ENCODE peak calls at places on chromosomes 5 and 9, in six cellular contexts. One of them, this sample, is unnamed.

GRCh38 chr5:77776606-77777206 is 567 bp upstream of the TBCA start:
- DNase-seq in epithelial cell of esophagus: no peak
- DNase-seq in body of pancreas: no peak
- DNase-seq in lower leg skin: no peak
- DNase-seq in brain microvascular endothelial cell: no peak
- DNase-seq in cardiac fibroblast: no peak
- DNase-seq in this sample: no peak

GRCh38 chr9:82570226-82570625 is 492.7 kb downstream of the RASEF start:
- DNase-seq in epithelial cell of esophagus: peak
- DNase-seq in body of pancreas: no peak
- DNase-seq in lower leg skin: no peak
- DNase-seq in brain microvascular endothelial cell: no peak
- DNase-seq in cardiac fibroblast: no peak
- DNase-seq in this sample: no peak

GRCh38 chr5:177447066-177447610 is 524 bp downstream of the PRR7 start:
- DNase-seq in epithelial cell of esophagus: peak
- DNase-seq in body of pancreas: peak
- DNase-seq in lower leg skin: no peak
- DNase-seq in brain microvascular endothelial cell: no peak
- DNase-seq in cardiac fibroblast: peak
- DNase-seq in this sample: no peak

GRCh38 chr5:29039994-29040393 is 2001.6 kb upstream of the CDH9 start:
- DNase-seq in epithelial cell of esophagus: no peak
- DNase-seq in body of pancreas: no peak
- DNase-seq in lower leg skin: no peak
- DNase-seq in brain microvascular endothelial cell: no peak
- DNase-seq in cardiac fibroblast: no peak
- DNase-seq in this sample: no peak

GRCh38 chr5:66151491-66151890 is 7.4 kb downstream of the SREK1 start:
- DNase-seq in epithelial cell of esophagus: no peak
- DNase-seq in body of pancreas: no peak
- DNase-seq in lower leg skin: no peak
- DNase-seq in brain microvascular endothelial cell: no peak
- DNase-seq in cardiac fibroblast: no peak
- DNase-seq in this sample: no peak

GRCh38 chr5:553874-554273 is 29.6 kb upstream of the SLC9A3 start:
- DNase-seq in epithelial cell of esophagus: no peak
- DNase-seq in body of pancreas: peak
- DNase-seq in lower leg skin: no peak
- DNase-seq in brain microvascular endothelial cell: no peak
- DNase-seq in cardiac fibroblast: no peak
- DNase-seq in this sample: no peak

GRCh38 chr9:27528886-27529315 is 713 bp downstream of the MOB3B start:
- DNase-seq in epithelial cell of esophagus: peak
- DNase-seq in body of pancreas: peak
- DNase-seq in lower leg skin: peak
- DNase-seq in brain microvascular endothelial cell: no peak
- DNase-seq in cardiac fibroblast: no peak
- DNase-seq in this sample: no peak

GRCh38 chr9:21964925-21965385 is 29.2 kb downstream of the CDKN2A start:
- DNase-seq in epithelial cell of esophagus: peak
- DNase-seq in body of pancreas: peak
- DNase-seq in lower leg skin: no peak
- DNase-seq in brain microvascular endothelial cell: no peak
- DNase-seq in cardiac fibroblast: peak
- DNase-seq in this sample: peak

GRCh38 chr5:96743065-96743768 is 64.5 kb downstream of the ERAP1 start:
- DNase-seq in epithelial cell of esophagus: peak
- DNase-seq in body of pancreas: no peak
- DNase-seq in lower leg skin: no peak
- DNase-seq in brain microvascular endothelial cell: peak
- DNase-seq in cardiac fibroblast: peak
- DNase-seq in this sample: peak

GRCh38 chr9:30078195-30078594 is 2306.2 kb upstream of the ACO1 start:
- DNase-seq in epithelial cell of esophagus: no peak
- DNase-seq in body of pancreas: no peak
- DNase-seq in lower leg skin: no peak
- DNase-seq in brain microvascular endothelial cell: no peak
- DNase-seq in cardiac fibroblast: no peak
- DNase-seq in this sample: no peak

GRCh38 chr5:159206818-159207217 is 2.5 kb downstream of the RNF145 start:
- DNase-seq in epithelial cell of esophagus: no peak
- DNase-seq in body of pancreas: no peak
- DNase-seq in lower leg skin: no peak
- DNase-seq in brain microvascular endothelial cell: no peak
- DNase-seq in cardiac fibroblast: no peak
- DNase-seq in this sample: peak

GRCh38 chr9:100595391-100596199 is 17.7 kb downstream of the CAVIN4 start:
- DNase-seq in epithelial cell of esophagus: peak
- DNase-seq in body of pancreas: peak
- DNase-seq in lower leg skin: no peak
- DNase-seq in brain microvascular endothelial cell: peak
- DNase-seq in cardiac fibroblast: peak
- DNase-seq in this sample: peak

GRCh38 chr5:178467261-178468195 is 122.7 kb downstream of the COL23A1 start:
- DNase-seq in epithelial cell of esophagus: no peak
- DNase-seq in body of pancreas: peak
- DNase-seq in lower leg skin: peak
- DNase-seq in brain microvascular endothelial cell: peak
- DNase-seq in cardiac fibroblast: peak
- DNase-seq in this sample: no peak

GRCh38 chr9:123867971-123868370 is 62.0 kb downstream of the DENND1A start:
- DNase-seq in epithelial cell of esophagus: no peak
- DNase-seq in body of pancreas: no peak
- DNase-seq in lower leg skin: no peak
- DNase-seq in brain microvascular endothelial cell: no peak
- DNase-seq in cardiac fibroblast: peak
- DNase-seq in this sample: no peak

GRCh38 chr9:93580654-93581380 is 4.4 kb downstream of the PHF2 start:
- DNase-seq in epithelial cell of esophagus: no peak
- DNase-seq in body of pancreas: no peak
- DNase-seq in lower leg skin: no peak
- DNase-seq in brain microvascular endothelial cell: no peak
- DNase-seq in cardiac fibroblast: no peak
- DNase-seq in this sample: no peak

GRCh38 chr9:123928471-123929176 is 1.3 kb downstream of the DENND1A start:
- DNase-seq in epithelial cell of esophagus: no peak
- DNase-seq in body of pancreas: no peak
- DNase-seq in lower leg skin: no peak
- DNase-seq in brain microvascular endothelial cell: no peak
- DNase-seq in cardiac fibroblast: peak
- DNase-seq in this sample: peak

GRCh38 chr5:150503977-150504620 is 3.8 kb upstream of the NDST1 start:
- DNase-seq in epithelial cell of esophagus: no peak
- DNase-seq in body of pancreas: peak
- DNase-seq in lower leg skin: no peak
- DNase-seq in brain microvascular endothelial cell: no peak
- DNase-seq in cardiac fibroblast: peak
- DNase-seq in this sample: no peak

GRCh38 chr5:15634771-15635347 is 134.9 kb downstream of the FBXL7 start:
- DNase-seq in epithelial cell of esophagus: no peak
- DNase-seq in body of pancreas: no peak
- DNase-seq in lower leg skin: no peak
- DNase-seq in brain microvascular endothelial cell: no peak
- DNase-seq in cardiac fibroblast: no peak
- DNase-seq in this sample: no peak

GRCh38 chr5:32687167-32687831 is 23.8 kb upstream of the NPR3 start:
- DNase-seq in epithelial cell of esophagus: no peak
- DNase-seq in body of pancreas: peak
- DNase-seq in lower leg skin: no peak
- DNase-seq in brain microvascular endothelial cell: no peak
- DNase-seq in cardiac fibroblast: peak
- DNase-seq in this sample: peak

GRCh38 chr5:137498736-137499505 is at the start of gene SPOCK1:
- DNase-seq in epithelial cell of esophagus: peak
- DNase-seq in body of pancreas: peak
- DNase-seq in lower leg skin: peak
- DNase-seq in brain microvascular endothelial cell: peak
- DNase-seq in cardiac fibroblast: peak
- DNase-seq in this sample: peak

GRCh38 chr5:177124486-177124991 is 9.0 kb upstream of the NSD1 start:
- DNase-seq in epithelial cell of esophagus: peak
- DNase-seq in body of pancreas: no peak
- DNase-seq in lower leg skin: no peak
- DNase-seq in brain microvascular endothelial cell: no peak
- DNase-seq in cardiac fibroblast: no peak
- DNase-seq in this sample: no peak

GRCh38 chr9:72415948-72416347 is 50.9 kb upstream of the ZFAND5 start:
- DNase-seq in epithelial cell of esophagus: no peak
- DNase-seq in body of pancreas: no peak
- DNase-seq in lower leg skin: no peak
- DNase-seq in brain microvascular endothelial cell: no peak
- DNase-seq in cardiac fibroblast: no peak
- DNase-seq in this sample: no peak

GRCh38 chr5:119470851-119471451 is 18.7 kb downstream of the HSD17B4 start:
- DNase-seq in epithelial cell of esophagus: peak
- DNase-seq in body of pancreas: no peak
- DNase-seq in lower leg skin: no peak
- DNase-seq in brain microvascular endothelial cell: peak
- DNase-seq in cardiac fibroblast: peak
- DNase-seq in this sample: peak

DNA sequence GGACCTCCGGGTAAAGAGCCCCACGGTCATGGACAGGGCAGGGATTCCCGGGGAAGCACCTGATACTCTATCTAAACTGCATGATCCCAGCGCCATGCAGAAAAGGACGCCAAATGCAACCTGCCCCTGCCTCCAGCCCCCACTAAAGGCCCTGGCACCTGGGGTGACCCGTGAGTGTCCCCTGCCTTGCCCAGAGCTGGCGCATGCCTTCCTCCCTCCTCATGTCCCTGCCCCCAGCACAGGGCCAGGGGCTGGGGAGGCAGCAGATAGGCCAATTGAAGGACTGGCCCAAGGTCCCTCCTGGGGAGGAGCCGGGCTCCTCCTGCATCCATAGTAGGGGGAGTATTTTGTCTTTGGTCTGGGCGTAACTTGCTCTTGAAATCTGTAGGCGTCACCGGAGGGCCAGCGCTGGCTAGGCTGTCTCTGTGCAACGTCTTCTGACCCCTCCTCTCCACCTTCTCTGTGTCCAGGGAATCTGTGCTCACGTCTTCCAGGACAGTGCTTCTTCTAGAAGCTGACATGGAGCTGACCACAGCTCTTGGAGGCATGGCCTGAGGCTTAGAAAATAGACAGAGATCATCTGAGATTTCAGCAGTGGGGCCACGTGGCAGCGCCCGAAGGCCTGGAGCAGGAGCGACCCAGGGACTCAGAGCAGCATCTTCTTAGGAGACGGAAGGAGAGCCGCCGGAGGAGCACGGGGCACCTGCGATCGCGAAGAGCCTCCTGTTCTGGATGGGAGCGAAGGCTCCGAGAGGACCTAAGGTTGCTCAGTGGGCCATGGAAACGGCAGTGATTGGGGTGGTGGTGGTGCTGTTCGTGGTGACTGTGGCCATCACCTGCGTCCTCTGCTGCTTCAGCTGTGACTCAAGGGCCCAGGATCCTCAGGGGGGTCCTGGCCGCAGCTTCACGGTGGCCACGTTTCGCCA is 660 bp downstream of the SPAAR start:
- DNase-seq in epithelial cell of esophagus: no peak
- DNase-seq in body of pancreas: no peak
- DNase-seq in lower leg skin: no peak
- DNase-seq in brain microvascular endothelial cell: no peak
- DNase-seq in cardiac fibroblast: peak
- DNase-seq in this sample: no peak
- H3K4me3 ChIP-seq in epithelial cell of esophagus: no peak
- H3K4me3 ChIP-seq in body of pancreas: no peak
- H3K4me3 ChIP-seq in lower leg skin: no peak
- H3K4me3 ChIP-seq in brain microvascular endothelial cell: no peak
- H3K4me3 ChIP-seq in cardiac fibroblast: peak
- H3K4me3 ChIP-seq in this sample: no peak

GRCh38 chr5:133086366-133086875 is 34.6 kb downstream of the HSPA4 start:
- DNase-seq in epithelial cell of esophagus: no peak
- DNase-seq in body of pancreas: no peak
- DNase-seq in lower leg skin: no peak
- DNase-seq in brain microvascular endothelial cell: no peak
- DNase-seq in cardiac fibroblast: peak
- DNase-seq in this sample: peak
- TF ChIP-seq CTCF in epithelial cell of esophagus: no peak
- TF ChIP-seq CTCF in body of pancreas: no peak
- TF ChIP-seq CTCF in lower leg skin: no peak
- TF ChIP-seq CTCF in brain microvascular endothelial cell: no peak
- TF ChIP-seq CTCF in cardiac fibroblast: no peak
- TF ChIP-seq CTCF in this sample: no peak

GRCh38 chr9:132249690-132250089 is 87.8 kb downstream of the NTNG2 start:
- DNase-seq in epithelial cell of esophagus: no peak
- DNase-seq in body of pancreas: no peak
- DNase-seq in lower leg skin: no peak
- DNase-seq in brain microvascular endothelial cell: no peak
- DNase-seq in cardiac fibroblast: no peak
- DNase-seq in this sample: no peak

GRCh38 chr9:132249123-132249522 is 87.3 kb downstream of the NTNG2 start:
- DNase-seq in epithelial cell of esophagus: no peak
- DNase-seq in body of pancreas: peak
- DNase-seq in lower leg skin: no peak
- DNase-seq in brain microvascular endothelial cell: no peak
- DNase-seq in cardiac fibroblast: no peak
- DNase-seq in this sample: no peak

GRCh38 chr9:132245465-132245864 is 83.6 kb downstream of the NTNG2 start:
- DNase-seq in epithelial cell of esophagus: no peak
- DNase-seq in body of pancreas: no peak
- DNase-seq in lower leg skin: no peak
- DNase-seq in brain microvascular endothelial cell: no peak
- DNase-seq in cardiac fibroblast: no peak
- DNase-seq in this sample: no peak

GRCh38 chr9:132250324-132251262 is 88.7 kb downstream of the NTNG2 start:
- DNase-seq in epithelial cell of esophagus: no peak
- DNase-seq in body of pancreas: no peak
- DNase-seq in lower leg skin: no peak
- DNase-seq in brain microvascular endothelial cell: no peak
- DNase-seq in cardiac fibroblast: no peak
- DNase-seq in this sample: no peak

GRCh38 chr9:132247942-132248341 is 86.1 kb downstream of the NTNG2 start:
- DNase-seq in epithelial cell of esophagus: no peak
- DNase-seq in body of pancreas: no peak
- DNase-seq in lower leg skin: no peak
- DNase-seq in brain microvascular endothelial cell: no peak
- DNase-seq in cardiac fibroblast: no peak
- DNase-seq in this sample: no peak
- H3K4me3 ChIP-seq in epithelial cell of esophagus: no peak
- H3K4me3 ChIP-seq in body of pancreas: no peak
- H3K4me3 ChIP-seq in lower leg skin: no peak
- H3K4me3 ChIP-seq in brain microvascular endothelial cell: no peak
- H3K4me3 ChIP-seq in cardiac fibroblast: no peak
- H3K4me3 ChIP-seq in this sample: no peak

DNA sequence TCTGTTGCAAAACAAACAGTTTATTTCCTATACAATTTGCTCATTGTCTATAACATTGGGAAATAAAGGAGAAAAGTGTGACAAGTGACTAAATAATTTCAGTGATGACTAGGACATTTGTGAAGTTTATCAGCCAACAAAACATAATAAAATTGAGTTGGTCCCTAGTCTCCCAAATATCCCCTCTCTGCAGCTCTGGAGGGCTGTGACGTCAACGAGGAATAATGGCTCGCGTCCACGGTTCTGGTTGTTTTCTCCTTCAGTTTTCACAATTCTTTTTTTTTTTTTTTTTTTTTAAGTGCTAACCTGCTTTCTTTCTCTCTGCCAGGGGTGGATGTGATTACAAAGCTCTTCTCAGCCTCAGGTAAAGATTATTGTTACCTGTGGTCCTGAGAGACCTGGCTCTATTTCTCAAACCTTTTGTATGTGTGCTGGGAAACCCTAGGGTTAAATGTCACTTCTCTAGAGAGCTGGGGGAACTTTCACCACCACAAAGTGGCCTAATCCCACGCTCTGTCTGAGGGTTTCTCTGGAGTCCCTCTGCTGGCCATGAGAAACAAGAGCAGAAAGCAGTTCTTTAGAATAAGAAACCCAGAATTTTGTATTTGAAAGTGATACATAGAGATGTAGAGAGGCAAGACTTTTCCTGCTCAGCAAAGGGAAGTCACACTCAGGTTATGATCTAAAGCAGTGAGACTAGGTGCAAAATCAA is 36.2 kb upstream of the ANKRD55 start:
- DNase-seq in epithelial cell of esophagus: peak
- DNase-seq in body of pancreas: peak
- DNase-seq in lower leg skin: no peak
- DNase-seq in brain microvascular endothelial cell: peak
- DNase-seq in cardiac fibroblast: peak
- DNase-seq in this sample: peak
- TF ChIP-seq CTCF in epithelial cell of esophagus: peak
- TF ChIP-seq CTCF in body of pancreas: peak
- TF ChIP-seq CTCF in lower leg skin: no peak
- TF ChIP-seq CTCF in brain microvascular endothelial cell: peak
- TF ChIP-seq CTCF in cardiac fibroblast: peak
- TF ChIP-seq CTCF in this sample: peak